ENCODE peak calls at places on chromosomes 13 and 19, in six cellular contexts. One of them, this sample, is unnamed.

GRCh38 chr13:26257049-26257448 is 3.1 kb downstream of the CDK8 start:
- DNase-seq in DND-41: no peak
- DNase-seq in cardiac muscle cell: no peak
- DNase-seq in activated B cell treated with CpG ODN at 0.5 μM for 24 hours: no peak
- DNase-seq in epithelial cell of esophagus: no peak
- DNase-seq in nephron progenitor cell: no peak
- DNase-seq in this sample: no peak

GRCh38 chr13:80658705-80659104 is 317.8 kb upstream of the SPRY2 start:
- DNase-seq in epithelial cell of esophagus: no peak
- DNase-seq in activated B cell treated with CpG ODN at 0.5 μM for 24 hours: no peak
- DNase-seq in DND-41: no peak
- DNase-seq in cardiac muscle cell: no peak
- DNase-seq in nephron progenitor cell: no peak
- DNase-seq in this sample: no peak

GRCh38 chr13:81760316-81760715 is 1419.4 kb upstream of the SPRY2 start:
- DNase-seq in DND-41: no peak
- DNase-seq in nephron progenitor cell: no peak
- DNase-seq in epithelial cell of esophagus: peak; percentile 20
- DNase-seq in activated B cell treated with CpG ODN at 0.5 μM for 24 hours: no peak
- DNase-seq in cardiac muscle cell: no peak
- DNase-seq in this sample: no peak

GRCh38 chr19:16876904-16877361 is 11.9 kb upstream of the F2RL3 start:
- DNase-seq in cardiac muscle cell: peak; percentile 52
- DNase-seq in nephron progenitor cell: no peak
- DNase-seq in activated B cell treated with CpG ODN at 0.5 μM for 24 hours: no peak
- DNase-seq in epithelial cell of esophagus: no peak
- DNase-seq in DND-41: no peak
- DNase-seq in this sample: no peak

GRCh38 chr19:10277795-10278583 is 7.1 kb downstream of the ICAM1 start:
- DNase-seq in activated B cell treated with CpG ODN at 0.5 μM for 24 hours: no peak
- DNase-seq in epithelial cell of esophagus: no peak
- DNase-seq in nephron progenitor cell: no peak
- DNase-seq in DND-41: no peak
- DNase-seq in cardiac muscle cell: no peak
- DNase-seq in this sample: no peak

GRCh38 chr13:106493569-106493968 is 41.9 kb downstream of the EFNB2 start:
- DNase-seq in cardiac muscle cell: no peak
- DNase-seq in DND-41: peak; percentile 71
- DNase-seq in activated B cell treated with CpG ODN at 0.5 μM for 24 hours: no peak
- DNase-seq in nephron progenitor cell: no peak
- DNase-seq in epithelial cell of esophagus: no peak
- DNase-seq in this sample: no peak

GRCh38 chr19:18741124-18741493 is 50.0 kb downstream of the COMP start:
- DNase-seq in activated B cell treated with CpG ODN at 0.5 μM for 24 hours: no peak
- DNase-seq in cardiac muscle cell: no peak
- DNase-seq in DND-41: no peak
- DNase-seq in nephron progenitor cell: no peak
- DNase-seq in epithelial cell of esophagus: no peak
- DNase-seq in this sample: no peak

GRCh38 chr13:48233097-48233885 is at the start of gene ITM2B:
- DNase-seq in DND-41: peak; percentile 80
- DNase-seq in activated B cell treated with CpG ODN at 0.5 μM for 24 hours: peak; percentile 65
- DNase-seq in cardiac muscle cell: peak; percentile 79
- DNase-seq in epithelial cell of esophagus: peak; percentile 74
- DNase-seq in nephron progenitor cell: peak; percentile 77
- DNase-seq in this sample: no peak

GRCh38 chr13:63436288-63436687 is 2020.6 kb upstream of the PCDH20 start:
- DNase-seq in nephron progenitor cell: no peak
- DNase-seq in DND-41: no peak
- DNase-seq in activated B cell treated with CpG ODN at 0.5 μM for 24 hours: no peak
- DNase-seq in cardiac muscle cell: no peak
- DNase-seq in epithelial cell of esophagus: no peak
- DNase-seq in this sample: no peak

GRCh38 chr13:20348018-20348417 is 115.9 kb upstream of the GJB6 start:
- DNase-seq in cardiac muscle cell: no peak
- DNase-seq in DND-41: no peak
- DNase-seq in nephron progenitor cell: no peak
- DNase-seq in activated B cell treated with CpG ODN at 0.5 μM for 24 hours: no peak
- DNase-seq in epithelial cell of esophagus: no peak
- DNase-seq in this sample: no peak

GRCh38 chr19:48779636-48780035 is 24.3 kb downstream of the FGF21 start:
- DNase-seq in cardiac muscle cell: no peak
- DNase-seq in nephron progenitor cell: no peak
- DNase-seq in DND-41: no peak
- DNase-seq in activated B cell treated with CpG ODN at 0.5 μM for 24 hours: no peak
- DNase-seq in epithelial cell of esophagus: no peak
- DNase-seq in this sample: no peak

GRCh38 chr19:48780684-48781391 is 25.5 kb downstream of the FGF21 start:
- DNase-seq in epithelial cell of esophagus: peak; percentile 12
- DNase-seq in cardiac muscle cell: peak; percentile 65
- DNase-seq in activated B cell treated with CpG ODN at 0.5 μM for 24 hours: no peak
- DNase-seq in DND-41: no peak
- DNase-seq in nephron progenitor cell: no peak
- DNase-seq in this sample: no peak

GRCh38 chr19:48784527-48784926 is 26.3 kb downstream of the BCAT2 start:
- DNase-seq in epithelial cell of esophagus: no peak
- DNase-seq in DND-41: no peak
- DNase-seq in cardiac muscle cell: peak; percentile 48
- DNase-seq in nephron progenitor cell: no peak
- DNase-seq in activated B cell treated with CpG ODN at 0.5 μM for 24 hours: no peak
- DNase-seq in this sample: no peak
- TF ChIP-seq CTCF in epithelial cell of esophagus: peak; percentile 37
- TF ChIP-seq CTCF in DND-41: no peak
- TF ChIP-seq CTCF in cardiac muscle cell: peak; percentile 31
- TF ChIP-seq CTCF in nephron progenitor cell: no peak
- TF ChIP-seq CTCF in activated B cell treated with CpG ODN at 0.5 μM for 24 hours: no peak
- TF ChIP-seq CTCF in this sample: peak; percentile 44

GRCh38 chr13:110925023-110925608 is 10.2 kb upstream of the ANKRD10 start:
- DNase-seq in cardiac muscle cell: peak; percentile 22
- DNase-seq in DND-41: peak; percentile 29
- DNase-seq in activated B cell treated with CpG ODN at 0.5 μM for 24 hours: no peak
- DNase-seq in nephron progenitor cell: peak; percentile 24
- DNase-seq in epithelial cell of esophagus: no peak
- DNase-seq in this sample: no peak
- TF ChIP-seq CTCF in cardiac muscle cell: peak; percentile 20
- TF ChIP-seq CTCF in DND-41: peak; percentile 57
- TF ChIP-seq CTCF in activated B cell treated with CpG ODN at 0.5 μM for 24 hours: no peak
- TF ChIP-seq CTCF in nephron progenitor cell: peak; percentile 50
- TF ChIP-seq CTCF in epithelial cell of esophagus: no peak
- TF ChIP-seq CTCF in this sample: no peak

DNA sequence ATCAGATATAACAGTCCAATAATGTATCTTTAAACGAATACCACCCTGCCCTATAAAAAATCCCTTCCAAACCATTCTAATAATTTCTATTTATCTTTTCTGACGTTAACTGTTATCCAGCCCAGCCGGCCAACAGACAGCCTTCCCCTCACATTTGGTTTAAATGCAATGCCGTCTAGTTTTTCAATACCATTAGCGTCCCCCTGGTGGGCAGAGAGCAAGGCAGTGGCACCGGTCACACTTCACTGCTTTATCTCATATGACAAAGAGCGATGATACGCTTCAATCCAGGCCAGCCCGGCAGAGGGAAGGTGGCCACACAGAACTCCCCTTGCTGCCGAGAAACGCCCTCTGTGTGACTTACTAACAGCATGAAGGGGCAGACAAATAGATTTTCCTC is 402.1 kb upstream of the ZNF507 start:
- DNase-seq in activated B cell treated with CpG ODN at 0.5 μM for 24 hours: no peak
- DNase-seq in cardiac muscle cell: no peak
- DNase-seq in epithelial cell of esophagus: no peak
- DNase-seq in nephron progenitor cell: peak; percentile 43
- DNase-seq in DND-41: no peak
- DNase-seq in this sample: no peak
- TF ChIP-seq CTCF in activated B cell treated with CpG ODN at 0.5 μM for 24 hours: no peak
- TF ChIP-seq CTCF in cardiac muscle cell: no peak
- TF ChIP-seq CTCF in epithelial cell of esophagus: no peak
- TF ChIP-seq CTCF in nephron progenitor cell: peak; percentile 43
- TF ChIP-seq CTCF in DND-41: no peak
- TF ChIP-seq CTCF in this sample: no peak

DNA sequence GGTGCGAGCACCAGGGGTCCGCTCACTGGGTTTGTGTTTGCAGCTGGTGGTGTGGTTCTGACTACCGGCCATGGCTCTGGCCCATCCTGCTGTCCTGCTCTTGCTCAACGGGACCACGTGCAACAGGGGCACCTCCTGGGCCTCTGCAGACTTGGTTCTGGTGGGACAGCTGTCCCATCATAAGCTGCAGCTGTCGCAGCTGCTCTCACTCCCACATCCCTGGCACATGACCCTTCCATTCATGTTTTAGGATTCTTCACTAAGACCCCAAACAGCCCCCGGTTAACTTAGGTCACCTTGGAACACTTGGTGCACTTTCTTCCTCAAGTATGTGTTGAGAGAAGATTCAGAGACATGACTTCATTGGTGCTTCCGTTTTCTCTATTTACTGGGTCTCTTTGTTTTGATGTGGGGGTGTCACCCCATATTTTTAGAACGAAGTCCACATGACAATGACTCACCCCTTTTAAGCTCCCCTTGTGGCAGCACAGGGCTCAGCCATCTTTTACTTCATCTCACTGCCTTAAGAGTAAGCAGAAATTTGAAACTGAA is 68.4 kb upstream of the ARHGEF7 start:
- DNase-seq in nephron progenitor cell: no peak
- DNase-seq in activated B cell treated with CpG ODN at 0.5 μM for 24 hours: no peak
- DNase-seq in DND-41: no peak
- DNase-seq in epithelial cell of esophagus: no peak
- DNase-seq in cardiac muscle cell: peak; percentile 34
- DNase-seq in this sample: no peak
- TF ChIP-seq CTCF in nephron progenitor cell: no peak
- TF ChIP-seq CTCF in activated B cell treated with CpG ODN at 0.5 μM for 24 hours: no peak
- TF ChIP-seq CTCF in DND-41: peak; percentile 22
- TF ChIP-seq CTCF in epithelial cell of esophagus: peak; percentile 17
- TF ChIP-seq CTCF in cardiac muscle cell: peak; percentile 33
- TF ChIP-seq CTCF in this sample: peak; percentile 45